ENCODE peak calls at places on chromosomes 12 and 14, in ten cellular contexts. I is tibial artery, Q is astrocyte, F is HFFc6, R is BE2C, U is heart right ventricle, B is Peyer's patch, K is ovary, Y is GM12865, A is OCI-LY7. H is an unnamed sample.

GRCh38 chr12:21502164-21502496 is 541 bp downstream of the GOLT1B start:
- DNase-seq in Y (peak), F (peak), Q (peak), U (peak), A (peak), B (peak), R (no peak), K (no peak), I (no peak), H (peak)

GRCh38 chr12:3176754-3177153 is 99.6 kb downstream of the TSPAN9 start:
- DNase-seq in R (no peak), F (no peak), I (no peak), Q (no peak), U (no peak), K (no peak), Y (no peak), B (no peak), A (no peak), H (no peak)

GRCh38 chr14:26709019-26709418 is 111.2 kb upstream of the NOVA1 start:
- DNase-seq in F (no peak), B (no peak), U (no peak), Y (no peak), I (no peak), K (no peak), R (no peak), Q (peak), A (no peak), H (no peak)

GRCh38 chr12:62653740-62654139 is 187.1 kb downstream of the MON2 start:
- DNase-seq in F (no peak), Y (no peak), U (no peak), I (no peak), R (no peak), B (no peak), A (no peak), K (no peak), Q (no peak), H (no peak)

GRCh38 chr12:124660846-124661245 is 93.4 kb upstream of the NCOR2 start:
- DNase-seq in I (no peak), F (no peak), R (peak), U (no peak), Y (no peak), K (no peak), A (no peak), Q (no peak), B (no peak), H (no peak)

GRCh38 chr12:52817699-52818238 is 3.9 kb upstream of the KRT4 start:
- DNase-seq in A (no peak), F (no peak), Q (no peak), Y (no peak), U (no peak), I (no peak), B (no peak), R (no peak), K (no peak), H (no peak)

GRCh38 chr12:96211989-96212388 is 17.8 kb downstream of the ELK3 start:
- DNase-seq in Q (no peak), Y (peak), A (no peak), K (no peak), U (no peak), F (no peak), I (no peak), R (no peak), B (no peak), H (no peak)

GRCh38 chr14:60839657-60840056 is 105.1 kb downstream of the MNAT1 start:
- DNase-seq in K (no peak), B (no peak), U (no peak), R (no peak), Q (no peak), Y (no peak), F (no peak), A (no peak), I (no peak), H (no peak)

GRCh38 chr12:57381693-57382220 is 49.1 kb downstream of the R3HDM2 start:
- DNase-seq in R (no peak), Y (no peak), F (no peak), U (no peak), I (no peak), K (no peak), Q (no peak), A (no peak), B (no peak), H (no peak)

GRCh38 chr12:28222081-28222700 is 31.9 kb downstream of the CCDC91 start:
- DNase-seq in U (no peak), B (peak), Y (peak), R (no peak), I (no peak), K (no peak), Q (peak), F (no peak), A (no peak), H (no peak)

DNA sequence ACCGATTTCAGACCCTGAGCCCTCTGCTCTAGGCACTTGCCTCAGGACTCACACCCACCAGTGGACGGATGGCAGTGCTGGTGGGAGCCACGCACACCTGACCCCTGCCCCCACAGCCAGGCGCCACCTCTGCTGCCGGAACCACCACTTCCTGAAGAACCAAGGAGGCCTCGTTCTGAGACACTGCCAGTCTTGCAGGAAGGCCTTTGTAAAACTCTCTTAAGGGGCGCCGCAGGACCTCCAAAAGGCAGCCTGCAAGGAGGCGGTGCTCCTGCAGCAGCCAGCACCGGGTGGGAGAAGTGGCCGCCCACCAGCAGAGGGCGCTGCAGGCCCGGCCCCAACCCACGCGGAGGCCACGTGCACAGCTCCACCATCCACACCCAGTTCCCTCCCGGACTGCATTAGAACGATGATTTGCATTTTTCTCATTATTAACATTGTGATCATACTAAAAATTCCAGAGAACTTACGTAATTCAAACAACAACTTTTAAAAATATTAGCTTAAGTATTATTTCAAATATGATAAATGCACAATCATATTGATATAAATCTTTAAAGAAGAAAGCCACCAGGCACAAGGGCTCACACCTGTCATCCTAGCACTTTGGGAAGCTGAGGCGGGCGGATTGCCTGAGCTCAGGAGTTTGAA is 12.8 kb downstream of the STX2 start:
- DNase-seq in F (peak), Y (peak), R (peak), Q (peak), I (no peak), A (peak), K (peak), U (no peak), B (peak), H (peak)
- TF ChIP-seq CTCF in F (peak), Y (peak), R (peak), Q (peak), I (peak), A (peak), K (no peak), U (peak), B (peak), H (peak)

GRCh38 chr12:14776236-14776959 is 26.9 kb downstream of the WBP11 start:
- DNase-seq in Y (no peak), K (no peak), B (no peak), U (no peak), Q (no peak), A (peak), F (peak), I (no peak), R (no peak), H (no peak)
- TF ChIP-seq CTCF in Y (peak), K (no peak), B (peak), U (no peak), Q (no peak), A (peak), F (peak), I (peak), R (peak), H (peak)

GRCh38 chr14:94543450-94544123 is 17.7 kb upstream of the SERPINA4 start:
- DNase-seq in B (no peak), F (no peak), A (no peak), I (peak), R (no peak), Y (no peak), K (peak), U (no peak), Q (no peak), H (no peak)
- TF ChIP-seq CTCF in B (no peak), F (no peak), A (no peak), I (no peak), R (no peak), Y (no peak), K (peak), U (no peak), Q (no peak), H (no peak)

GRCh38 chr12:119649202-119649808 is 18.6 kb upstream of the PRKAB1 start:
- DNase-seq in F (no peak), Y (no peak), A (peak), R (no peak), B (no peak), Q (no peak), K (no peak), I (no peak), U (no peak), H (peak)
- TF ChIP-seq CTCF in F (peak), Y (peak), A (peak), R (peak), B (peak), Q (peak), K (no peak), I (peak), U (peak), H (peak)

DNA sequence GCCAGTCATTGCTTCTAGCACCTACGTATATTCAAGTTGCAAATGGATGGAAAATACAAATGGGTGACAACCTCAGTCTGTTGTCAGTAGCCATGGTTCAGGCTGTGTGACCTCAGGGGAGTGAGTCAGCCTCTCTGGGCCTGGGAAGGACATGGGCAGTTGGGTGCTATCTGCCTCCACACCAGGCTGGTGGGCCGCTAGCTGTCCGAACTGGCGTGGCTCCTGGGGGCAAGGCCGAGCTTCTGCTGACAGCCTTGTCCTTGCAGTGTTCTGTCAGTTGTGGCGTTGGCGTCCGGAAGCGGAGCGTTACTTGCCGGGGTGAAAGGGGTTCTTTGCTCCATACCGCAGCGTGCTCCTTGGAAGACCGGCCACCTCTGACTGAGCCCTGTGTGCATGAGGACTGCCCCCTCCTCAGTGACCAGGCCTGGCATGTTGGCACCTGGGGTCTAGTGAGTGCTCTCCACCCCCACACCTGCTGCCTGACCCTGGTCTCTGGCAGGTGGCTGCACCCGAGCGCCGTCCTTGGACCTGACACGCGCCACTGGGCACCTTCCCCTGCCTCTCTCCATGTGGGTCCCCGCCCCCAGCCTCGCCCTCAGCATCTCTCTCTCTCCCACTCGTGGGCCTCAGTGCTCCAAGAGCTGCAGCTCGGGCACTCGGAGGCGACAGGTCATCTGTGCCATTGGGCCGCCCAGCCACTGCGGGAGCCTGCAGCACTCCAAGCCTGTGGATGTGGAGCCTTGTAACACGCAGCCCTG is 17.1 kb downstream of the PAPLN start:
- DNase-seq in Q (no peak), A (no peak), F (no peak), R (no peak), Y (no peak), K (no peak), B (no peak), I (no peak), U (no peak), H (no peak)
- TF ChIP-seq CTCF in Q (no peak), A (no peak), F (no peak), R (no peak), Y (no peak), K (no peak), B (no peak), I (no peak), U (no peak), H (no peak)

DNA sequence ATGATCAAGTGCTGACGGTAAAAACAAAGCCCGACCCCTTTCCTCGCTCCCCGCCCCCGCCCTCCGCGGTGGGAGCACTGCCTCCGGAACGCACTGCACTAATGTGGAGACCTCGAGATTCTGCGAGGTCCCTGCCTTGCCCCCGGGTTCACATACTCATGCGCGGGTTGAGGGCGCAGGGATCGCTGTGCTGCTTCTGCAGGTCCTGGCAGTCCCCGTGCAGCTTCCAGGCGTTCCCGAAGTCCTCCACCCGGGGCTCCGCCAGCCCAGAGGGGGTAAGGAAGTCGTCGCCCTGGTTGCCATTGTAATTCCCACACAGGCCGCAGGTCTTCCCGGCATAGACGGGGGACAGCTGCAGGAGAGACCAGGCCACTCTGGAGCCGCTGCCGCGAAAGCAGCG is 66.8 kb downstream of the VWF start:
- DNase-seq in R (no peak), Y (no peak), A (no peak), U (peak), I (no peak), F (no peak), Q (no peak), B (no peak), K (no peak), H (no peak)
- TF ChIP-seq CTCF in R (no peak), Y (no peak), A (no peak), U (no peak), I (no peak), F (no peak), Q (no peak), B (no peak), K (no peak), H (no peak)

GRCh38 chr14:37232907-37233481 is 35.3 kb downstream of the MIPOL1 start:
- DNase-seq in R (no peak), U (no peak), Q (peak), K (no peak), A (peak), I (no peak), Y (peak), F (peak), B (no peak), H (peak)
- TF ChIP-seq CTCF in R (peak), U (peak), Q (peak), K (no peak), A (peak), I (peak), Y (peak), F (peak), B (peak), H (peak)

GRCh38 chr12:78585132-78585531 is 279.4 kb upstream of the SYT1 start:
- DNase-seq in R (no peak), B (no peak), K (no peak), F (no peak), U (no peak), Q (no peak), Y (no peak), A (peak), I (no peak), H (no peak)

GRCh38 chr12:78586790-78587189 is 277.8 kb upstream of the SYT1 start:
- DNase-seq in F (no peak), B (no peak), R (no peak), K (no peak), Q (no peak), A (no peak), U (no peak), Y (no peak), I (no peak), H (no peak)

GRCh38 chr12:78580296-78580695 is 284.3 kb upstream of the SYT1 start:
- DNase-seq in F (no peak), U (no peak), B (no peak), I (no peak), K (no peak), R (no peak), Y (no peak), Q (no peak), A (no peak), H (no peak)

GRCh38 chr12:78584695-78585094 is 279.9 kb upstream of the SYT1 start:
- DNase-seq in A (peak), K (no peak), Q (no peak), Y (peak), B (no peak), F (no peak), U (no peak), R (peak), I (no peak), H (no peak)
- TF ChIP-seq CTCF in A (peak), K (no peak), Q (no peak), Y (peak), B (peak), F (peak), U (no peak), R (peak), I (no peak), H (peak)

GRCh38 chr12:127579446-127579845 is 687.5 kb upstream of the TMEM132C start:
- DNase-seq in Y (no peak), U (no peak), Q (no peak), R (no peak), F (no peak), K (no peak), I (no peak), B (no peak), A (no peak), H (no peak)
- TF ChIP-seq CTCF in Y (no peak), U (no peak), Q (no peak), R (no peak), F (no peak), K (no peak), I (no peak), B (no peak), A (no peak), H (no peak)

H was measured in GM13976.